ENCODE peak calls at places on chromosomes 13 and 19, in ten cellular contexts. Q is myocyte; W is HCT116; D is stimulated activated CD4-positive, alpha-beta T cell treated with anti-CD3 and anti-CD28 coated beads, Interleukin-1b, Interleukin-23, amount 100 ng/mL, for 1 hour; N is stromal cell of bone marrow; A is ascending aorta; Z is pancreas; F is C1 segment of cervical spinal cord; G is gastrocnemius medialis; H is bronchial epithelial cell. I is an unnamed sample.
A peak's percentile ranks its signal among the peaks of the same experiment; 100 is the strongest.

GRCh38 chr13:60619461-60619860 is 222.4 kb downstream of the TDRD3 start:
- DNase-seq in Q (no peak), W (no peak), D (no peak), N (no peak), A (no peak), Z (no peak), F (no peak), G (no peak), H (no peak), I (no peak)

GRCh38 chr13:37616131-37616530 is 17.6 kb upstream of the POSTN start:
- DNase-seq in Q (no peak), W (no peak), D (no peak), N (no peak), A (no peak), Z (no peak), F (no peak), G (no peak), H (no peak), I (no peak)

GRCh38 chr13:51764184-51765141 is 39.5 kb downstream of the DHRS12 start:
- DNase-seq in Q (peak; percentile 97), W (no peak), D (peak; percentile 32), N (peak; percentile 89), A (peak; percentile 80), Z (peak; percentile 78), F (peak; percentile 74), G (peak; percentile 74), H (peak; percentile 26), I (no peak)

GRCh38 chr13:78700121-78700910 is 41.4 kb upstream of the OBI1 start:
- DNase-seq in Q (no peak), W (no peak), D (no peak), N (no peak), A (no peak), Z (no peak), F (no peak), G (no peak), H (peak; percentile 32), I (no peak)

GRCh38 chr19:53945998-53946397 is 16.7 kb upstream of the CACNG8 start:
- DNase-seq in Q (no peak), W (no peak), D (no peak), N (no peak), A (no peak), Z (no peak), F (no peak), G (no peak), H (no peak), I (no peak)

GRCh38 chr13:113179374-113180230 is 21.2 kb downstream of the PROZ start:
- DNase-seq in Q (no peak), W (no peak), D (no peak), N (no peak), A (no peak), Z (no peak), F (no peak), G (no peak), H (no peak), I (no peak)

GRCh38 chr13:109154146-109154545 is 524.7 kb downstream of the MYO16 start:
- DNase-seq in Q (no peak), W (no peak), D (no peak), N (no peak), A (no peak), Z (no peak), F (no peak), G (no peak), H (peak; percentile 39), I (no peak)

GRCh38 chr19:4506449-4507149 is 11.7 kb downstream of the PLIN4 start:
- DNase-seq in Q (no peak), W (no peak), D (no peak), N (no peak), A (no peak), Z (no peak), F (no peak), G (no peak), H (peak; percentile 63), I (no peak)

GRCh38 chr13:31192306-31192705 is 7.5 kb upstream of the B3GLCT start:
- DNase-seq in Q (peak; percentile 69), W (no peak), D (no peak), N (no peak), A (no peak), Z (no peak), F (peak; percentile 42), G (peak; percentile 43), H (no peak), I (no peak)

GRCh38 chr13:46134961-46135522 is 30.2 kb upstream of the CPB2 start:
- DNase-seq in Q (peak; percentile 9), W (peak; percentile 34), D (no peak), N (no peak), A (no peak), Z (no peak), F (no peak), G (no peak), H (peak; percentile 90), I (no peak)

GRCh38 chr19:36973021-36973843 is 57.1 kb downstream of the ZNF568 start:
- DNase-seq in Q (peak; percentile 64), W (no peak), D (peak; percentile 56), N (peak; percentile 44), A (peak; percentile 88), Z (peak; percentile 94), F (peak; percentile 85), G (peak; percentile 61), H (peak; percentile 56), I (no peak)

GRCh38 chr13:92074658-92075057 is 676.2 kb downstream of the GPC5 start:
- DNase-seq in Q (no peak), W (no peak), D (no peak), N (no peak), A (no peak), Z (no peak), F (no peak), G (no peak), H (peak; percentile 10), I (no peak)

GRCh38 chr13:69040898-69041297 is 1066.7 kb upstream of the ATXN8OS start:
- DNase-seq in Q (no peak), W (no peak), D (no peak), N (no peak), A (no peak), Z (no peak), F (no peak), G (no peak), H (no peak), I (no peak)

GRCh38 chr13:77431449-77431848 is 104.1 kb upstream of the SCEL start:
- DNase-seq in Q (no peak), W (no peak), D (no peak), N (no peak), A (no peak), Z (no peak), F (no peak), G (no peak), H (no peak), I (no peak)

GRCh38 chr19:39971380-39971841 is 446 bp downstream of the PSMC4 start:
- DNase-seq in Q (no peak), W (no peak), D (no peak), N (no peak), A (peak; percentile 64), Z (peak; percentile 66), F (no peak), G (no peak), H (peak; percentile 1), I (no peak)

GRCh38 chr19:19106061-19106551 is 32.2 kb downstream of the TMEM161A start:
- DNase-seq in Q (no peak), W (no peak), D (no peak), N (no peak), A (no peak), Z (no peak), F (no peak), G (no peak), H (no peak), I (no peak)

GRCh38 chr13:92313382-92313781 is 913.2 kb upstream of the GPC6 start:
- DNase-seq in Q (no peak), W (no peak), D (no peak), N (no peak), A (no peak), Z (no peak), F (no peak), G (no peak), H (no peak), I (no peak)

GRCh38 chr13:50911051-50911690 is 1.6 kb downstream of the RNASEH2B start:
- DNase-seq in Q (no peak), W (no peak), D (no peak), N (no peak), A (no peak), Z (no peak), F (no peak), G (no peak), H (peak; percentile 39), I (no peak)

GRCh38 chr13:97430296-97430695 is 3.7 kb upstream of the RAP2A start:
- DNase-seq in Q (no peak), W (no peak), D (no peak), N (no peak), A (no peak), Z (no peak), F (no peak), G (no peak), H (no peak), I (no peak)

GRCh38 chr13:99863789-99864626 is 107.6 kb downstream of the ZIC5 start:
- DNase-seq in Q (no peak), W (no peak), D (no peak), N (no peak), A (no peak), Z (no peak), F (no peak), G (no peak), H (no peak), I (no peak)

GRCh38 chr13:87923713-87924112 is 252.5 kb downstream of the SLITRK5 start:
- DNase-seq in Q (no peak), W (no peak), D (no peak), N (no peak), A (no peak), Z (no peak), F (no peak), G (no peak), H (no peak), I (no peak)

GRCh38 chr19:7986321-7987083 is 18.9 kb downstream of the ELAVL1 start:
- DNase-seq in Q (peak; percentile 54), W (no peak), D (no peak), N (peak; percentile 40), A (no peak), Z (peak; percentile 4), F (no peak), G (peak; percentile 58), H (peak; percentile 83), I (no peak)

GRCh38 chr19:1280588-1281269 is 4.9 kb upstream of the EFNA2 start:
- DNase-seq in Q (no peak), W (no peak), D (no peak), N (no peak), A (no peak), Z (peak; percentile 77), F (no peak), G (no peak), H (no peak), I (no peak)

GRCh38 chr13:41611385-41611784 is 154.0 kb downstream of the RGCC start:
- DNase-seq in Q (no peak), W (no peak), D (no peak), N (no peak), A (no peak), Z (no peak), F (no peak), G (no peak), H (no peak), I (no peak)

GRCh38 chr13:37058801-37059135 is 720 bp downstream of the SUPT20H start:
- DNase-seq in Q (no peak), W (no peak), D (peak; percentile 4), N (no peak), A (no peak), Z (no peak), F (no peak), G (no peak), H (no peak), I (no peak)

GRCh38 chr13:80955487-80955886 is 614.6 kb upstream of the SPRY2 start:
- DNase-seq in Q (no peak), W (no peak), D (no peak), N (no peak), A (no peak), Z (no peak), F (no peak), G (no peak), H (peak; percentile 74), I (no peak)

GRCh38 chr13:77429320-77430142 is 102.6 kb upstream of the MYCBP2 start:
- DNase-seq in Q (peak; percentile 37), W (no peak), D (peak; percentile 5), N (peak; percentile 7), A (no peak), Z (no peak), F (no peak), G (no peak), H (no peak), I (no peak)

GRCh38 chr13:90950134-90950533 is 397.4 kb upstream of the MIR17HG start:
- DNase-seq in Q (no peak), W (no peak), D (no peak), N (no peak), A (no peak), Z (no peak), F (no peak), G (no peak), H (peak; percentile 55), I (no peak)

I was measured in NCI-H1436 treated with DMSO at 0.1 percent for 48 hours.